ENCODE peak calls at places on chromosomes 4 and X, in ten cellular contexts. C, F, T, J, L, V, H, W, G and N are unnamed samples.

GRCh38 chr4:6953751-6954380 is 44.2 kb downstream of the TBC1D14 start:
- DNase-seq in T (no peak), C (no peak), G (peak; percentile 91), F (no peak), V (peak; percentile 75), H (peak; percentile 66), L (peak; percentile 81), W (peak; percentile 94), J (peak; percentile 91), N (peak; percentile 96)

GRCh38 chr4:140969296-140969695 is 164.0 kb downstream of the RNF150 start:
- DNase-seq in V (no peak), F (no peak), C (no peak), J (no peak), T (no peak), H (no peak), W (no peak), L (no peak), G (no peak), N (no peak)

GRCh38 chrX:23503835-23504539 is 163.3 kb upstream of the PRDX4 start:
- DNase-seq in V (peak; percentile 70), G (peak; percentile 83), H (peak; percentile 6), L (peak; percentile 87), F (peak; percentile 86), J (peak; percentile 59), W (peak; percentile 94), C (peak; percentile 76), T (no peak), N (peak; percentile 36)

GRCh38 chrX:15946783-15947550 is 92.4 kb upstream of the AP1S2 start:
- DNase-seq in J (no peak), L (peak; percentile 89), V (no peak), T (no peak), C (peak; percentile 3), H (peak; percentile 80), F (no peak), G (no peak), W (no peak), N (no peak)

GRCh38 chr4:23324291-23324690 is 565.6 kb downstream of the PPARGC1A start:
- DNase-seq in C (no peak), G (no peak), H (no peak), W (no peak), L (no peak), J (no peak), F (no peak), T (no peak), V (no peak), N (no peak)

GRCh38 chrX:135737361-135738071 is 24.1 kb downstream of the CT45A1 start:
- DNase-seq in H (peak; percentile 24), L (peak; percentile 3), V (no peak), W (no peak), T (peak; percentile 5), J (no peak), F (no peak), G (no peak), C (peak; percentile 7), N (no peak)

GRCh38 chrX:131727778-131728177 is 183.9 kb downstream of the OR13H1 start:
- DNase-seq in C (no peak), T (no peak), H (no peak), L (no peak), V (no peak), J (no peak), W (no peak), F (no peak), G (no peak), N (peak; percentile 68)

GRCh38 chrX:84188320-84188834 is 378 bp upstream of the RPS6KA6 start:
- DNase-seq in W (peak; percentile 51), V (peak; percentile 60), L (peak; percentile 44), H (peak; percentile 72), F (peak; percentile 72), T (no peak), C (peak; percentile 79), G (peak; percentile 27), J (peak; percentile 55), N (peak; percentile 85)

GRCh38 chr4:159179310-159179958 is 76.6 kb downstream of the RAPGEF2 start:
- DNase-seq in V (no peak), C (no peak), T (no peak), J (no peak), F (no peak), W (no peak), H (peak; percentile 8), L (no peak), G (no peak), N (no peak)
- H3K4me3 ChIP-seq in V (no peak overlapping the region), C (no peak overlapping the region), T (no peak overlapping the region), J (no peak overlapping the region), F (peak overlapping the region; percentile 24), W (peak overlapping the region; percentile 7), H (no peak overlapping the region), L (no peak overlapping the region), G (peak overlapping the region; percentile 25), N (no peak overlapping the region)

DNA sequence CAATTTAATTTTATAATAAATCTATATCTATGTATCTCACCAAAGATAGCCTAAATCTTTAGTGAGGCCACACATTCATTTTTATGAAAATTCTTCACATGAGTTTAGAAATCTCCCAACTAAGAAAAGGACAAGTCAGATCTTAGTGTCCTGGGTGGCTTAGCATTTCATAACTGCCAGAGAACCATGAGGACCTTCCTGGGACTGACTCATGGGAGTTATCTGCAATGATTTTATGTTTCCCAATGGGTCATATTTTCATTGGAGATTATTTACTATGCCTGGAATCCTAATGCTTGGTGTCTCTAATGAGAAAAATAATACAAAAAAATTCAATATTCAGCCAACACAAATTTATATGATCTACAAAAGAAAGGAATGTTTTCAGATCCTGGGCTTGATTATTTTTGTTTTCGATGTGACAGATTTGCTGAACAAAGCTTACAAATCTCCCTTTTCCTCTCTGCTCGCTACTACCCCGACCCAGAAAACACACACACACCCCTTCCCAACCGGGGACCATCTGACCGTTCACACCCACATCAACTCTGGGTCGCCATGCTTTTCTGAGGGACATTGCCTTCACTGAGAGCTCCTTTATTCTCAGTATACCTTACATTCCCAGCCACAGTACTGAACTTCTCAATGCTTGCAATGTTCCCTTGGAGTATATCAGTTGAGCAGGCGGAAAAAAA is 40.2 kb downstream of the SORBS2 start:
- DNase-seq in H (peak; percentile 62), W (no peak), J (no peak), T (no peak), C (no peak), L (no peak), V (no peak), F (no peak), G (no peak), N (no peak)
- H3K4me3 ChIP-seq in H (peak overlapping the region; percentile 29), W (peak overlapping the region; percentile 25), J (no peak overlapping the region), T (no peak overlapping the region), C (no peak overlapping the region), L (no peak overlapping the region), V (no peak overlapping the region), F (peak overlapping the region; percentile 61), G (peak overlapping the region; percentile 50), N (no peak overlapping the region)

GRCh38 chrX:53088136-53088974 is 5.6 kb upstream of the KANTR start:
- DNase-seq in L (peak; percentile 85), W (peak; percentile 84), J (peak; percentile 84), G (peak; percentile 87), T (no peak), C (peak; percentile 66), V (peak; percentile 84), H (peak; percentile 73), F (peak; percentile 90), N (peak; percentile 69)
- H3K4me3 ChIP-seq in L (peak overlapping the region; percentile 48), W (peak overlapping the region; percentile 26), J (peak overlapping the region; percentile 27), G (peak overlapping the region; percentile 42), T (no peak overlapping the region), C (peak overlapping the region; percentile 29), V (peak overlapping the region; percentile 47), H (peak overlapping the region; percentile 75), F (peak overlapping the region; percentile 49), N (no peak overlapping the region)

DNA sequence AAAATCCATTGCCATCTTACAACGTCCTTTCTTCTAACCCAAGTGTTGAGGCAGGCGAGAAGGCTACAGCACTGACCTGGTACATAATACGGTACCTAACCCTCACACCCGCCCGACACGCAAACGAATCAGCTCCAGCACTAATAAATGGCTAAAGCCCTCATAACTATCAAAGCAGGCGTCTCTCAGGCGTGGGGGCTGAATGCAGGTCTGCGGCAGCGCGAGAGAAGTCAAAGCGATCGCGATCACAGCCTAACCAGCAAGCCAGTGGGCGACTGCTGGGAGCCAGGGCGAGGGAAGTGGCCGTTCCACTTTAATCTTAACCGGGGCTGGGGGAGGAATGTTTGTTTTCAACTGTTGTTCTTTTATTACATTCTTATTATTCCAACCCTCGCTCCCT is 1.5 kb downstream of the CDX4 start:
- DNase-seq in G (no peak), W (no peak), H (no peak), T (no peak), L (no peak), V (no peak), C (no peak), J (no peak), F (no peak), N (no peak)
- H3K4me3 ChIP-seq in G (peak overlapping the region; percentile 15), W (no peak overlapping the region), H (no peak overlapping the region), T (no peak overlapping the region), L (no peak overlapping the region), V (no peak overlapping the region), C (no peak overlapping the region), J (no peak overlapping the region), F (peak overlapping the region; percentile 47), N (no peak overlapping the region)